ENCODE peak calls at places on chromosome 4, in five cellular contexts. C is Peyer's patch, E is hypothalamus, Z is thyroid gland, N is MCF 10A. W is an unnamed sample.

GRCh38 chr4:21948347-21949072 is at the start of gene KCNIP4:
- DNase-seq in N (no peak), Z (peak), E (no peak), C (peak), W (no peak)

GRCh38 chr4:22932326-22932725 is 239.6 kb downstream of the GBA3 start:
- DNase-seq in C (no peak), N (peak), Z (no peak), E (no peak), W (no peak)

GRCh38 chr4:134422776-134423175 is 221.2 kb upstream of the PABPC4L start:
- DNase-seq in Z (no peak), C (no peak), N (no peak), E (no peak), W (no peak)

GRCh38 chr4:79662651-79663050 is 254.6 kb upstream of the GK2 start:
- DNase-seq in N (no peak), E (no peak), Z (no peak), C (no peak), W (no peak)

GRCh38 chr4:113878718-113879117 is 100.7 kb downstream of the ARSJ start:
- DNase-seq in E (no peak), Z (no peak), N (peak), C (no peak), W (no peak)

GRCh38 chr4:152501846-152502536 is 33.9 kb downstream of the FBXW7 start:
- DNase-seq in E (no peak), Z (no peak), C (no peak), N (no peak), W (no peak)

GRCh38 chr4:156293657-156294297 is 340.1 kb upstream of the CTSO start:
- DNase-seq in C (no peak), E (no peak), Z (no peak), N (peak), W (no peak)

GRCh38 chr4:41590591-41590990 is 52.6 kb downstream of the LIMCH1 start:
- DNase-seq in Z (peak), N (peak), C (no peak), E (no peak), W (no peak)

GRCh38 chr4:146742416-146742815 is 103.7 kb downstream of the POU4F2 start:
- DNase-seq in C (no peak), E (no peak), N (no peak), Z (no peak), W (no peak)

GRCh38 chr4:40255722-40256281 is 59.0 kb downstream of the RHOH start:
- DNase-seq in C (no peak), E (no peak), N (peak), Z (no peak), W (no peak)

GRCh38 chr4:10354225-10354624 is 103.0 kb downstream of the ZNF518B start:
- DNase-seq in E (no peak), N (no peak), Z (peak), C (no peak), W (no peak)

GRCh38 chr4:174474457-174475075 is 47.7 kb downstream of the HPGD start:
- DNase-seq in E (no peak), C (no peak), Z (no peak), N (peak), W (no peak)

GRCh38 chr4:115042496-115042895 is 70.9 kb downstream of the NDST4 start:
- DNase-seq in N (peak), C (no peak), E (no peak), Z (no peak), W (no peak)

GRCh38 chr4:106529348-106530033 is 160.9 kb upstream of the GIMD1 start:
- DNase-seq in C (no peak), N (peak), Z (no peak), E (no peak), W (no peak)

GRCh38 chr4:76457885-76458284 is 22.9 kb downstream of the SHROOM3 start:
- DNase-seq in E (no peak), Z (no peak), N (peak), C (no peak), W (no peak)

GRCh38 chr4:182142146-182143085 is 100.8 kb upstream of the TENM3 start:
- DNase-seq in C (peak), E (no peak), N (no peak), Z (peak), W (no peak)

GRCh38 chr4:108366716-108367115 is 198.0 kb upstream of the LEF1 start:
- DNase-seq in Z (no peak), N (no peak), E (no peak), C (no peak), W (no peak)

GRCh38 chr4:28451346-28451745 is 1590.7 kb downstream of the STIM2 start:
- DNase-seq in Z (no peak), E (no peak), N (no peak), C (no peak), W (no peak)

GRCh38 chr4:19807505-19807904 is 444.2 kb upstream of the SLIT2 start:
- DNase-seq in Z (no peak), C (no peak), E (no peak), N (peak), W (no peak)

GRCh38 chr4:185721190-185721948 is 90.6 kb downstream of the SORBS2 start:
- DNase-seq in C (no peak), Z (peak), N (peak), E (no peak), W (no peak)

GRCh38 chr4:48275247-48275646 is 5.6 kb upstream of the TEC start:
- DNase-seq in C (no peak), N (peak), Z (no peak), E (no peak), W (no peak)

GRCh38 chr4:76055005-76055404 is 19.1 kb upstream of the CXCL11 start:
- DNase-seq in Z (no peak), N (no peak), C (no peak), E (no peak), W (no peak)

GRCh38 chr4:6873792-6874461 is 35.7 kb upstream of the TBC1D14 start:
- DNase-seq in Z (peak), E (peak), C (peak), N (peak), W (no peak)

GRCh38 chr4:163143532-163143931 is 23.2 kb downstream of the NAF1 start:
- DNase-seq in N (no peak), Z (no peak), C (no peak), E (no peak), W (no peak)

GRCh38 chr4:86536166-86536565 is 57.9 kb upstream of the PTPN13 start:
- DNase-seq in Z (no peak), C (no peak), N (no peak), E (no peak), W (no peak)

GRCh38 chr4:177125656-177126055 is 184.0 kb upstream of the NEIL3 start:
- DNase-seq in Z (no peak), C (no peak), E (no peak), N (no peak), W (no peak)